ENCODE peak calls at places on chromosomes 2 and 18, in five cellular contexts. Q, E, W, S and I are unnamed samples.

GRCh38 chr2:172056293-172056692 is 29.0 kb upstream of the DLX1 start:
- DNase-seq in S (no peak), Q (no peak), E (no peak), W (no peak), I (no peak)

GRCh38 chr2:98348066-98348561 is 1.9 kb downstream of the CNGA3 start:
- DNase-seq in S (no peak), Q (no peak), W (no peak), E (peak; percentile 31), I (no peak)

GRCh38 chr2:12844511-12844910 is 127.8 kb downstream of the TRIB2 start:
- DNase-seq in Q (no peak), W (no peak), S (no peak), E (no peak), I (peak; percentile 86)

GRCh38 chr2:151782378-151783132 is 45.7 kb downstream of the ARL5A start:
- DNase-seq in E (no peak), W (no peak), S (no peak), Q (no peak), I (no peak)

GRCh38 chr2:238523158-238524110 is 96.7 kb downstream of the ASB1 start:
- DNase-seq in W (peak; percentile 49), E (peak; percentile 13), S (peak; percentile 73), Q (no peak), I (no peak)

GRCh38 chr2:19818543-19818942 is 83.2 kb downstream of the TTC32 start:
- DNase-seq in W (no peak), Q (peak; percentile 22), E (no peak), S (no peak), I (no peak)

GRCh38 chr18:9321017-9321452 is 13.5 kb upstream of the TWSG1 start:
- DNase-seq in S (no peak), Q (no peak), E (no peak), W (no peak), I (no peak)

GRCh38 chr2:47108638-47109372 is 46.3 kb downstream of the STPG4 start:
- DNase-seq in Q (no peak), S (no peak), E (no peak), W (no peak), I (no peak)

GRCh38 chr2:88601302-88601701 is 26.0 kb downstream of the EIF2AK3 start:
- DNase-seq in W (peak; percentile 42), S (no peak), Q (no peak), E (no peak), I (no peak)

GRCh38 chr2:134739879-134740301 is 21.1 kb upstream of the TMEM163 start:
- DNase-seq in S (no peak), W (no peak), E (no peak), Q (no peak), I (no peak)

GRCh38 chr18:24368749-24369148 is 28.9 kb downstream of the OSBPL1A start:
- DNase-seq in W (no peak), S (no peak), E (no peak), Q (no peak), I (no peak)

GRCh38 chr2:159093496-159093895 is 125.1 kb downstream of the TANC1 start:
- DNase-seq in S (no peak), W (peak; percentile 76), Q (no peak), E (no peak), I (no peak)

GRCh38 chr2:207616185-207616584 is 9.0 kb downstream of the METTL21A start:
- DNase-seq in S (no peak), W (peak; percentile 6), Q (no peak), E (no peak), I (no peak)

GRCh38 chr2:128783193-128783671 is 464.6 kb upstream of the HS6ST1 start:
- DNase-seq in W (no peak), S (no peak), Q (peak; percentile 15), E (no peak), I (no peak)

GRCh38 chr2:233351423-233351822 is 2.9 kb upstream of the DGKD start:
- DNase-seq in W (peak; percentile 3), Q (no peak), E (no peak), S (no peak), I (no peak)

GRCh38 chr2:75055820-75056675 is 97.6 kb downstream of the POLE4 start:
- DNase-seq in E (no peak), W (no peak), Q (no peak), S (no peak), I (no peak)

GRCh38 chr2:185372188-185372587 is 366.4 kb upstream of the FSIP2 start:
- DNase-seq in E (peak; percentile 14), Q (no peak), W (peak; percentile 28), S (no peak), I (no peak)

GRCh38 chr2:73291461-73292315 is 1.7 kb downstream of the EGR4 start:
- DNase-seq in W (no peak), S (no peak), Q (no peak), E (no peak), I (peak; percentile 55)

GRCh38 chr18:68431111-68431921 is 283.6 kb downstream of the TMX3 start:
- DNase-seq in S (no peak), Q (no peak), W (no peak), E (no peak), I (no peak)

GRCh38 chr2:215870986-215871385 is 142.4 kb downstream of the MREG start:
- DNase-seq in S (no peak), W (no peak), E (no peak), Q (no peak), I (no peak)

GRCh38 chr2:207600211-207600610 is 25.0 kb downstream of the METTL21A start:
- DNase-seq in Q (no peak), E (no peak), W (no peak), S (no peak), I (no peak)

GRCh38 chr2:202322435-202322834 is 53.7 kb upstream of the BMPR2 start:
- DNase-seq in S (no peak), E (no peak), W (no peak), Q (no peak), I (no peak)

GRCh38 chr18:79203017-79203605 is 133.9 kb downstream of the ATP9B start:
- DNase-seq in E (no peak), W (no peak), S (no peak), Q (no peak), I (no peak)

GRCh38 chr18:57789759-57790158 is 13.4 kb downstream of the ATP8B1 start:
- DNase-seq in E (no peak), S (no peak), Q (no peak), W (no peak), I (no peak)
- H3K4me3 ChIP-seq in E (no peak overlapping the region), S (no peak overlapping the region), Q (no peak overlapping the region), W (no peak overlapping the region), I (no peak overlapping the region)

DNA sequence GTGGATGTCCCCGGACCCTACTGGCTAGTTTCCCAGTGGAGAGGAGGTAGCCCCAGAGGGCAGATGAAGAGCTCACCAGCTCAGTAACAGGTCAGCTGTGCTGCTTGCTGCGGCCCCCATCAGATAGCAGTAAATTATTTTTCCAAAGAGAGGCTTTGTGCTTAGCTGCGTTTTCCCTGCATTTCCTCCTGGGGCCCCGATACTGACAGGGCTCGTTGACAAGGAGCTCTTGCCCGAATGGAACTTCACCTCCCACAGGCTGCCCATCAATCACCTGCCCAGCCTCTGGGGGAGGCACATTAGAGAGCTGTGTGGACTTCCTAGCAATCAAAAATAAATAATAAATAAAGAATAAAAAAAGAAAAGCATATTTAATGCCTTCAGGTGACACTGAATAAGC is 185.9 kb downstream of the DOK6 start:
- DNase-seq in Q (no peak), E (no peak), S (no peak), W (no peak), I (no peak)
- H3K4me1 ChIP-seq in Q (no peaks in the 10 kb centered on the region), E (no peaks in the 10 kb centered on the region), S (no peaks in the 10 kb centered on the region), W (no peaks in the 10 kb centered on the region), I (no peaks in the 10 kb centered on the region)

DNA sequence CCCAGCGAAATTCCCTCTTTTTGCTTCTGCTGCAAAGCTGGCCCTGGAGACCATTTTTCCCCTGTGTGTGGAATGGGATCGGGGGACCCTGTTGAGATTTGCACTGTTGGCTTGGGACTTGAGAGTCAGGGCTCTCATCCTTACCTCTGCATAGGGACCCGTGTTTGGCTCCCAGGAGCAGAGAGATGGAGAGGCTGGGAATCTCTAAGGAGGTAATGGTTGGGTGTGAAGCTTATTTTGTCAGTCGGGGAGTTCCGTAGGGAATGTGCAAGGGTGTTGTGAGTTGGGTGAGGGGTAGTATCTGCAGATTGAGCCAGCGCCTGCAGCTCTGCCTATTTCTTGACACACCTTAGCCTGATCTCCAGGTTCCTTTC is 4.5 kb downstream of the GATA6 start:
- DNase-seq in E (peak; percentile 37), W (no peak), Q (no peak), S (no peak), I (no peak)
- H3K4me3 ChIP-seq in E (peak overlapping the region; percentile 49), W (peak overlapping the region; percentile 98), Q (peak overlapping the region; percentile 44), S (peak overlapping the region; percentile 96), I (peak overlapping the region; percentile 66)

GRCh38 chr18:51030537-51031258 is 685 bp downstream of the SMAD4 start:
- DNase-seq in E (peak; percentile 82), W (peak; percentile 90), Q (peak; percentile 70), S (peak; percentile 74), I (peak; percentile 90)
- H3K4me1 ChIP-seq in E (peaks cover 66% of the 10 kb centered on the region), W (peaks cover 37% of the 10 kb centered on the region), Q (peaks cover 33% of the 10 kb centered on the region), S (peaks cover 13% of the 10 kb centered on the region), I (peaks cover 8% of the 10 kb centered on the region)

DNA sequence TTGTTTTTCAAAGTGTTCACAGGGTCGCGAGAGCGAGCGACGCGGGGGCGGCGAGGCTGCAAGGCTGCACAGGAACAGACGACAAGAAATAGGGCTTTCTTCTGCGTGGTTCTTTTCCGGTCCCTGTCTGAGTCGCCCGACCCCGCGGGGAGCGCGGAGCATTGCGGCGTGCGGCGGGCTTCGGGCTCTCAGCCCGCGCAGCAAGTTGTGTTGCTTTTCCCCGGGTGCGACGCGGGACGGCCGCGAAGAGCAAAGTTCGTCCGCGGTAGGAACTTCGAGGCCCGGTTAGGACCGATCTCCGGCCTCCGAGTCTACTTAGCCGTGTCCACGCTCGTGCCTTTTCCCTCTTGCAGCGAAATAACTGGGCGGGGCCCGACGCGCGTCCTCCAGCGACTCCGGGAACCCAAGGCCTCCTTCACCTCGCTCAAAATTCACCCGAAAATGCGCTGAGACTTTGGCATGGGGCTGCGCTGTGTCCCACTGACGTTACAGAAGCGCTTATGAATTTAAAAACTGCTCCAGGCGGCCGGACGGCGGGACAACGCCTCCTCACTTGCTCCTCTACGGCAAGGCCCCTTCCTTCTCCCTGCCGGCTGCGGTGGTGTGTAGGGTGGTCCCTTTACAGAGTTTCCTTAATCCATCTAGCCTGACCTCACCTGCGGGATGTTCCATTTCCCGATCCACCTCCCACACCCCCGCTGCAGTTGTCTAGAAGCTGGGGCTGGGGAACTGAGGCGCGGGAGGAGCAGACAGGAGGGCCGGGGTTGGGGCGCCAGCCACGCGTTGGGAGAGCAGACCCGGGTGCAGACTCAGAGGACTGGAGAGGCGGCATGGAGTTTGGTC is 1.5 kb upstream of the BCL2L11 start:
- DNase-seq in S (peak; percentile 21), E (no peak), W (peak; percentile 48), Q (no peak), I (peak; percentile 67)
- H3K4me3 ChIP-seq in S (no peak overlapping the region), E (no peak overlapping the region), W (peak overlapping the region; percentile 15), Q (no peak overlapping the region), I (peak overlapping the region; percentile 32)

DNA sequence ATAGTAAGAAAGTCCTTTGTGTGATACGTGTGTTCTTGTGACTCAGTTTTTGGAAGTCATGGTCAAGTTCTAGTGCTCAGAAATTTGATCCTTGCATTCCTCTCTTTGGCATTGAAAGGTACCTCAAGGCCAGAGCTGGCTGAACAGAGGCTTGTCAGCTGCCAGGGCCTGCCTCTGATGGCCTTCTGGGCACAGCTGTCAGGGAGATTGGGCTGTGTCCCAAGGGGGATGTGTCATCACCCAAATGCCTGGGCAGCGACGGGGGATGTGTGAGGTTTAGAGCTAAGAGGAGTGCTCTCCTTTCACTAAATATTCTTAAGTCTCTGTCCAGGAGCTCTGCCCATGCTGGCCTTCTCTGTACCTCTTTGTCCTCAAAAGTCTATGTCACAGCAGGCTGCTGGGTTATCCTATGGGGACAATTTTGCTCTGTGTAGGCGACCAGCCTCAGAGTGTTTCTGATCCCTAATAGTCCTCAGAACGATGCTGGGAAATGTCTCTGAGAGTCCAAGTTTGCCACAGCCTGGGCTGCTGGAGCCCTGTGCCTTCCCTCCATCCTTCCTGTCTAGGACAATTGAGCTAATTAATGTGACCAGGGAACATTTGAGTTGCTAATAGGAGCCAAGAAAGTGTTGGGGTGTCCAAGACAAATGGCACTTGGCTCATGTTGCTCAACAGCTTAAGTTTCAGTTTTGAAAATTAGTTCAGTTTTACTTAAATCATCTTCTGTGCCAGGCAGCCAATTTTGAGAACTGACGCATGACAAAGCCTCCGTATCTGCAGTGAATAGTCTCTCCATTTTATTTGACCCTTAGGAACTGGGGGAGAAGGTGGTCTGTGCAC is 115.5 kb upstream of the ZNF521 start:
- DNase-seq in Q (no peak), E (no peak), S (no peak), W (no peak), I (peak; percentile 84)
- H3K4me1 ChIP-seq in Q (no peaks in the 10 kb centered on the region), E (no peaks in the 10 kb centered on the region), S (no peaks in the 10 kb centered on the region), W (peaks cover 3% of the 10 kb centered on the region), I (no peaks in the 10 kb centered on the region)